ENCODE peak calls at places on chromosomes 6 and 20, in seven cellular contexts. J is BE2C, H is lower lobe of right lung, P is Peyer's patch, W is AG04450, T is esophagus squamous epithelium, E is colonic mucosa. N is an unnamed sample.

GRCh38 chr6:117829594-117830319 is 77.3 kb upstream of the SLC35F1 start:
- DNase-seq in E (no peak), H (no peak), J (peak; percentile 49), T (no peak), W (no peak), P (no peak), N (no peak)

GRCh38 chr20:46558511-46558959 is 8.1 kb upstream of the OCSTAMP start:
- DNase-seq in W (peak; percentile 85), P (no peak), E (peak; percentile 27), T (no peak), H (no peak), J (no peak), N (peak; percentile 33)

GRCh38 chr6:1832844-1833787 is 223.4 kb downstream of the FOXC1 start:
- DNase-seq in J (peak; percentile 54), T (no peak), E (peak; percentile 71), P (peak; percentile 59), H (peak; percentile 52), W (no peak), N (no peak)

GRCh38 chr6:16319813-16320532 is 81.6 kb downstream of the GMPR start:
- DNase-seq in E (peak; percentile 40), H (no peak), W (peak; percentile 83), T (no peak), P (no peak), J (peak; percentile 45), N (peak; percentile 87)

GRCh38 chr6:70872469-70872868 is 84.4 kb downstream of the B3GAT2 start:
- DNase-seq in P (no peak), W (no peak), J (no peak), T (no peak), E (no peak), H (no peak), N (no peak)

GRCh38 chr20:19851863-19852262 is 93.8 kb downstream of the RIN2 start:
- DNase-seq in H (no peak), W (no peak), J (no peak), P (no peak), T (no peak), E (peak; percentile 15), N (no peak)

GRCh38 chr6:5351552-5351951 is 90.2 kb downstream of the FARS2 start:
- DNase-seq in T (no peak), J (no peak), E (no peak), P (no peak), W (no peak), H (no peak), N (no peak)

GRCh38 chr6:41548098-41548840 is 2.1 kb downstream of the FOXP4 start:
- DNase-seq in T (no peak), P (peak; percentile 59), H (peak; percentile 73), J (no peak), W (no peak), E (no peak), N (no peak)

GRCh38 chr6:34352305-34352937 is 40.0 kb downstream of the NUDT3 start:
- DNase-seq in W (no peak), J (no peak), P (no peak), E (no peak), H (no peak), T (no peak), N (no peak)

GRCh38 chr20:57867181-57867803 is 157.5 kb upstream of the PMEPA1 start:
- DNase-seq in W (no peak), T (no peak), J (no peak), E (no peak), H (no peak), P (no peak), N (no peak)

GRCh38 chr20:64099086-64099786 is 8.1 kb downstream of the NPBWR2 start:
- DNase-seq in E (no peak), T (no peak), H (no peak), J (no peak), W (no peak), P (no peak), N (no peak)

GRCh38 chr6:25882066-25882496 is 8.0 kb upstream of the SLC17A3 start:
- DNase-seq in E (peak; percentile 16), J (peak; percentile 4), P (peak; percentile 51), T (no peak), W (no peak), H (peak; percentile 61), N (no peak)

GRCh38 chr6:138103876-138104275 is 3.3 kb downstream of the PERP start:
- DNase-seq in P (no peak), J (no peak), T (no peak), E (no peak), H (no peak), W (no peak), N (no peak)

GRCh38 chr20:32091888-32092346 is 17.6 kb upstream of the TM9SF4 start:
- DNase-seq in T (peak; percentile 18), P (peak; percentile 80), H (peak; percentile 84), J (peak; percentile 86), E (peak; percentile 75), W (peak; percentile 47), N (no peak)

GRCh38 chr6:85641916-85642773 is 541 bp downstream of the SYNCRIP start:
- DNase-seq in H (peak; percentile 88), W (no peak), P (peak; percentile 73), T (peak; percentile 12), J (peak; percentile 69), E (peak; percentile 69), N (no peak)

GRCh38 chr20:58897493-58897892 is 45.0 kb downstream of the GNAS start:
- DNase-seq in W (no peak), E (no peak), T (no peak), J (no peak), P (no peak), H (no peak), N (no peak)

GRCh38 chr6:28922841-28923317 is 906 bp downstream of the TRIM27 start:
- DNase-seq in T (no peak), H (no peak), J (no peak), W (no peak), P (no peak), E (peak; percentile 55), N (no peak)

GRCh38 chr6:118712955-118713354 is 61.6 kb upstream of the CEP85L start:
- DNase-seq in W (no peak), J (no peak), E (no peak), P (no peak), H (no peak), T (no peak), N (peak; percentile 12)

GRCh38 chr20:40599987-40600386 is 89.0 kb downstream of the MAFB start:
- DNase-seq in H (no peak), E (no peak), J (no peak), P (no peak), W (no peak), T (no peak), N (no peak)

GRCh38 chr20:63908008-63908682 is 13.2 kb downstream of the DNAJC5 start:
- DNase-seq in W (no peak), J (no peak), P (peak; percentile 82), H (no peak), T (no peak), E (peak; percentile 80), N (no peak)

GRCh38 chr6:6199678-6200077 is 120.8 kb downstream of the F13A1 start:
- DNase-seq in T (no peak), E (no peak), H (no peak), W (no peak), P (no peak), J (no peak), N (no peak)

GRCh38 chr6:43221046-43221773 is 8.1 kb downstream of the DNPH1 start:
- DNase-seq in W (no peak), J (no peak), H (no peak), E (no peak), T (no peak), P (no peak), N (no peak)

GRCh38 chr6:136775548-136775947 is 16.7 kb downstream of the MAP3K5 start:
- DNase-seq in E (no peak), J (no peak), T (no peak), W (no peak), P (no peak), H (no peak), N (peak; percentile 53)

GRCh38 chr6:26544473-26544872 is 6.3 kb downstream of the HMGN4 start:
- DNase-seq in P (no peak), J (no peak), W (no peak), H (no peak), E (no peak), T (no peak), N (no peak)

GRCh38 chr6:80009531-80009930 is 5.1 kb downstream of the TTK start:
- DNase-seq in J (no peak), H (no peak), T (no peak), W (no peak), E (no peak), P (no peak), N (no peak)

GRCh38 chr6:45608252-45608911 is 230.6 kb upstream of the SUPT3H start:
- DNase-seq in E (no peak), J (no peak), H (no peak), W (no peak), P (no peak), T (no peak), N (no peak)

GRCh38 chr6:41570270-41570615 is 24.1 kb downstream of the FOXP4 start:
- DNase-seq in W (no peak), H (no peak), T (no peak), E (no peak), P (no peak), J (no peak), N (no peak)

GRCh38 chr20:54174452-54175175 is 828 bp upstream of the CYP24A1 start:
- DNase-seq in T (no peak), E (no peak), P (no peak), J (no peak), H (no peak), W (no peak), N (no peak)

GRCh38 chr6:32432050-32432450 is 7.6 kb upstream of the HLA-DRA start:
- DNase-seq in T (no peak), P (no peak), H (no peak), W (no peak), E (no peak), J (no peak), N (no peak)
- TF ChIP-seq CTCF in T (peak; percentile 51), P (no peak), H (peak; percentile 59), W (peak; percentile 30), E (peak; percentile 37), J (peak; percentile 19), N (no peak)

DNA sequence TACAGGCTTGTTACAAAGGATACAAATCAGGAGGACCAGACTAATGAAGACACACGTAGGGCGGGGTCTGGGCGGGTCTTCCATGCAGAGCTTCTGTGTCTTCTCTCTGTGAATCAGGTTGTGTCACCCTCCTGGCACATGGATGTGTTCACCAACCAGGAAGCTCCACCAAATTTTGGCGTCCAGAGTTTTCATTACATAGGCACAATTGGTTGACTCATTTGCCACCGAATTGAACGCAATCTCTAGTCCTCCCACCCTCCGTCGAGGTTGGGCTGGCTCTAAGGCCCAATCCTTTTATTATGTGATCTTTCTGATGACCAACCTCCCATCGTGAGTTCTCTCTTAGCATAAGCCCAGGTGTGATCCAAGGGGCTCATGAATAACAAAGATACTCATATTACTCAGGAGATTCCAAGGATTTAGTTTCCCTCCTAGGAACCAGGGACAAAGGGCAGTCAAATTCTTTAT is 36.3 kb upstream of the DDR1 start:
- DNase-seq in J (no peak), E (no peak), H (no peak), T (no peak), P (no peak), W (no peak), N (no peak)
- H3K4me3 ChIP-seq in J (no peak overlapping the region), E (no peak overlapping the region), H (no peak overlapping the region), T (no peak overlapping the region), P (no peak overlapping the region), W (no peak overlapping the region), N (no peak overlapping the region)

GRCh38 chr20:1995531-1996310 is 1.9 kb upstream of the PDYN start:
- DNase-seq in T (no peak), W (no peak), P (no peak), J (no peak), H (no peak), E (no peak), N (no peak)
- H3K27me3 ChIP-seq in T (no peaks in the 10 kb centered on the region), W (peaks cover 29% of the 10 kb centered on the region), P (no peaks in the 10 kb centered on the region), J (peaks cover 6% of the 10 kb centered on the region), H (peaks cover 74% of the 10 kb centered on the region), E (no peaks in the 10 kb centered on the region), N (peaks cover 33% of the 10 kb centered on the region)

GRCh38 chr20:407097-407952 is 774 bp upstream of the RBCK1 start:
- DNase-seq in H (peak; percentile 86), W (peak; percentile 29), E (peak; percentile 81), T (no peak), J (peak; percentile 77), P (peak; percentile 90), N (no peak)
- TF ChIP-seq CTCF in H (peak; percentile 4), W (peak; percentile 34), E (peak; percentile 19), T (peak; percentile 11), J (peak; percentile 35), P (no peak), N (peak; percentile 31)